ENCODE peak calls at places on chromosomes 1 and 21, in nine cellular contexts. Q is HL-60; B is WERI-Rb-1; N is Peyer's patch; S is thoracic aorta; U is AG04450; A is pancreas; L is CD8-positive, alpha-beta T cell; M is uterus. K is an unnamed sample.

GRCh38 chr1:39102537-39103320 is 76.6 kb downstream of the NDUFS5 start:
- DNase-seq in N (peak), B (peak), A (peak), Q (no peak), U (no peak), M (peak), S (no peak), L (peak), K (peak)

GRCh38 chr1:113630340-113631327 is 128.7 kb downstream of the PHTF1 start:
- DNase-seq in S (no peak), L (no peak), N (no peak), M (no peak), U (no peak), A (no peak), B (no peak), Q (no peak), K (no peak)

GRCh38 chr1:29121951-29122661 is 1.6 kb downstream of the TMEM200B start:
- DNase-seq in S (no peak), M (peak), B (peak), L (no peak), N (no peak), A (no peak), U (no peak), Q (no peak), K (no peak)

GRCh38 chr1:19009882-19010321 is 53.4 kb upstream of the IFFO2 start:
- DNase-seq in U (peak), N (no peak), Q (no peak), A (peak), B (no peak), M (no peak), L (no peak), S (no peak), K (no peak)

GRCh38 chr21:18451679-18452078 is 48.1 kb upstream of the TMPRSS15 start:
- DNase-seq in B (no peak), L (no peak), S (no peak), Q (no peak), U (no peak), M (no peak), A (no peak), N (no peak), K (no peak)

GRCh38 chr1:218739426-218739825 is 394.3 kb downstream of the TGFB2 start:
- DNase-seq in A (no peak), L (no peak), B (no peak), Q (no peak), S (no peak), U (no peak), M (peak), N (peak), K (no peak)

GRCh38 chr21:43864806-43865470 is at the start of gene AGPAT3:
- DNase-seq in U (no peak), M (no peak), B (no peak), Q (peak), A (no peak), N (no peak), L (peak), S (no peak), K (peak)

GRCh38 chr1:25541425-25541824 is 2.0 kb upstream of the LDLRAP1 start:
- DNase-seq in U (no peak), N (no peak), S (no peak), M (no peak), Q (no peak), A (no peak), B (no peak), L (no peak), K (no peak)

GRCh38 chr1:39081266-39082139 is 55.4 kb downstream of the NDUFS5 start:
- DNase-seq in L (no peak), M (no peak), N (no peak), B (peak), U (no peak), S (no peak), A (no peak), Q (no peak), K (no peak)

GRCh38 chr1:6785721-6786505 is 659 bp downstream of the CAMTA1 start:
- DNase-seq in U (no peak), A (peak), B (peak), S (no peak), M (peak), N (peak), L (peak), Q (peak), K (peak)

GRCh38 chr21:42547001-42547905 is 33.6 kb downstream of the SLC37A1 start:
- DNase-seq in N (peak), U (no peak), Q (no peak), L (no peak), S (no peak), M (no peak), B (no peak), A (no peak), K (no peak)

GRCh38 chr1:14095001-14095400 is 395.0 kb downstream of the PRDM2 start:
- DNase-seq in N (no peak), B (peak), S (no peak), U (no peak), L (no peak), A (peak), Q (peak), M (no peak), K (peak)

GRCh38 chr1:2151252-2151651 is 43.3 kb downstream of the FAAP20 start:
- DNase-seq in S (no peak), L (no peak), A (no peak), Q (peak), U (no peak), B (no peak), N (no peak), M (no peak), K (no peak)

GRCh38 chr1:77874804-77875445 is 13.5 kb upstream of the NEXN start:
- DNase-seq in N (no peak), S (no peak), Q (no peak), B (no peak), U (no peak), L (no peak), A (no peak), M (no peak), K (no peak)

GRCh38 chr1:245160288-245160687 is 5.5 kb downstream of the KIF26B start:
- DNase-seq in A (peak), L (no peak), U (no peak), Q (no peak), N (no peak), B (no peak), S (no peak), M (no peak), K (no peak)

GRCh38 chr21:45555557-45556301 is 13.5 kb upstream of the SLC19A1 start:
- DNase-seq in S (no peak), B (peak), A (peak), Q (no peak), U (peak), L (peak), M (peak), N (peak), K (peak)

GRCh38 chr1:112803906-112804762 is 89.0 kb upstream of the PPM1J start:
- DNase-seq in U (peak), B (peak), Q (peak), N (peak), A (peak), L (peak), M (peak), S (no peak), K (peak)

GRCh38 chr1:3707939-3708328 is 44.3 kb upstream of the CCDC27 start:
- DNase-seq in U (no peak), M (no peak), L (no peak), A (no peak), B (no peak), S (no peak), Q (no peak), N (no peak), K (no peak)

GRCh38 chr1:3708696-3709246 is 43.5 kb upstream of the CCDC27 start:
- DNase-seq in A (peak), N (no peak), Q (no peak), U (no peak), B (no peak), L (no peak), M (no peak), S (no peak), K (no peak)

GRCh38 chr1:3706651-3707297 is 45.5 kb upstream of the CCDC27 start:
- DNase-seq in S (no peak), A (no peak), Q (no peak), U (no peak), M (no peak), L (no peak), N (no peak), B (no peak), K (no peak)

GRCh38 chr1:3705341-3705950 is 46.8 kb upstream of the CCDC27 start:
- DNase-seq in A (no peak), S (no peak), N (no peak), U (no peak), L (no peak), Q (no peak), B (no peak), M (no peak), K (no peak)

GRCh38 chr1:3707298-3707938 is 44.8 kb upstream of the CCDC27 start:
- DNase-seq in S (no peak), B (no peak), M (no peak), N (no peak), A (no peak), Q (no peak), U (no peak), L (no peak), K (no peak)
- H3K4me3 ChIP-seq in S (no peak), B (no peak), M (no peak), N (no peak), A (no peak), Q (no peak), U (no peak), L (no peak), K (no peak)

DNA sequence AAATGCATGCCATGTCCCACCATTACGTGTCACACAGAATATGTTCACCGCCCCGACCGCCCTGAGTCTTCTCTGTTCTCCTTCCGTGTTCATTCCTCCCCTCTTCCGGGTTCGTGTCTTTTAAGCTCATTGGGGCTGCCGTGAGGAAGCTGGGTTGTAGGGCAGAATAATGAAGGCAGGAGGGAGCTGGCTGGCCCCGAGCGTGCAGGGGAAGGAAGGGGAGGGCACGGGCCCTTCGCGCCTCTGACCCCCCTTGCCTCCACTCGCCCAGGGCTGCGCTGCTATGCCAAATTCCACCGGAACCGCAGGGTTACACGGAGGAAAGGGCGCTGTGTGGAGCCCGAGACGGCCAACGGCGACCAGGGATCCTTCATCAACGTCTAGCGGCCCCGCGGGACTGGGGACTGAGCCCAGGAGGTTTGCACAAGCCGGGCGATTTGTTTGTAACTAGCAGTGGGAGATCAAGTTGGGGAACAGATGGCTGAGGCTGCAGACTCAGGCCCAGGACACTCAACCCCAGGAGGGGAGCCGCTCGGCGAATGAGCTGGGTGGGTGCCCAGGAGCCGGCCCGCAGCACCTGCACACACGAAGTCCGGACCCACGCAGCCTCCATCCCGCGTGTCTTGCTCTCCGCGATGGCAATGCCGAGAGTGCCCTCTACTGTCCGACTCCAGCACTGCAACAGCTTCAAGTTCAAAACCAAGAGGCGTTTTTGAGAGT is 16.5 kb upstream of the AGTRAP start:
- DNase-seq in N (peak), B (peak), M (peak), L (peak), A (peak), S (peak), Q (peak), U (no peak), K (peak)
- TF ChIP-seq CTCF in N (peak), B (peak), M (peak), L (peak), A (peak), S (peak), Q (peak), U (peak), K (peak)

GRCh38 chr1:36482724-36483388 is at the start of gene CSF3R:
- DNase-seq in M (no peak), S (no peak), A (no peak), U (no peak), L (no peak), N (no peak), B (no peak), Q (peak), K (no peak)
- H3K4me3 ChIP-seq in M (no peak), S (peak), A (peak), U (no peak), L (no peak), N (peak), B (no peak), Q (peak), K (no peak)

GRCh38 chr1:34073028-34073730 is 91.9 kb downstream of the CSMD2 start:
- DNase-seq in A (peak), M (no peak), S (no peak), B (no peak), U (no peak), N (no peak), Q (no peak), L (no peak), K (no peak)
- TF ChIP-seq CTCF in A (no peak), M (no peak), S (no peak), B (no peak), U (no peak), N (no peak), Q (no peak), L (no peak), K (no peak)

K was measured in GM12865.